ENCODE peak calls at places on chromosomes 6 and 20, in six cellular contexts. L is AG08396, G is foreskin keratinocyte, Y is Panc1, I is NCI-H1105 treated with DMSO at 0.1 percent for 48 hours, M is substantia nigra. S is an unnamed sample.
A peak's percentile ranks its signal among the peaks of the same experiment; 100 is the strongest.

GRCh38 chr6:53691667-53692133 is 26.1 kb upstream of the KLHL31 start:
- DNase-seq in L (no peak), Y (no peak), I (peak; percentile 82), G (peak; percentile 65), M (no peak), S (no peak)

GRCh38 chr6:38436726-38437465 is 202.8 kb downstream of the BTBD9 start:
- DNase-seq in L (peak; percentile 24), I (no peak), Y (peak; percentile 67), M (no peak), G (peak; percentile 82), S (no peak)

GRCh38 chr6:167559675-167560479 is 235.0 kb downstream of the TTLL2 start:
- DNase-seq in L (no peak), I (no peak), G (no peak), M (no peak), Y (no peak), S (no peak)

GRCh38 chr6:170297577-170298330 is 6.9 kb upstream of the DLL1 start:
- DNase-seq in M (no peak), G (no peak), I (no peak), L (no peak), Y (no peak), S (no peak)

GRCh38 chr20:61192254-61192950 is 59.7 kb upstream of the CDH4 start:
- DNase-seq in L (no peak), M (no peak), I (no peak), G (peak; percentile 6), Y (no peak), S (no peak)

GRCh38 chr20:32494498-32495216 is 90.5 kb downstream of the NOL4L start:
- DNase-seq in G (no peak), L (no peak), Y (no peak), I (no peak), M (no peak), S (no peak)

GRCh38 chr6:149380523-149380922 is 19.5 kb upstream of the SUMO4 start:
- DNase-seq in G (peak; percentile 17), M (no peak), L (no peak), Y (no peak), I (no peak), S (no peak)

GRCh38 chr20:39913274-39913673 is 775.8 kb downstream of the MAFB start:
- DNase-seq in Y (no peak), G (peak; percentile 82), M (no peak), L (no peak), I (no peak), S (no peak)

GRCh38 chr6:116363759-116364158 is 7.0 kb upstream of the DSE start:
- DNase-seq in I (no peak), Y (no peak), M (no peak), L (peak; percentile 18), G (peak; percentile 64), S (no peak)

GRCh38 chr20:39789411-39789810 is 827.3 kb downstream of the DHX35 start:
- DNase-seq in G (no peak), L (no peak), M (no peak), I (no peak), Y (no peak), S (no peak)

GRCh38 chr6:15107644-15108382 is 138.1 kb upstream of the JARID2 start:
- DNase-seq in M (no peak), Y (no peak), I (no peak), G (no peak), L (no peak), S (no peak)

GRCh38 chr6:35048031-35048613 is 93.0 kb downstream of the TCP11 start:
- DNase-seq in L (no peak), M (no peak), I (no peak), Y (no peak), G (no peak), S (no peak)

GRCh38 chr6:46651766-46652165 is 852 bp downstream of the CYP39A1 start:
- DNase-seq in M (no peak), L (no peak), I (peak; percentile 47), G (peak; percentile 13), Y (no peak), S (no peak)